ENCODE peak calls at places on chromosomes 6 and 20, in eight cellular contexts. One of them, this sample, is unnamed.

GRCh38 chr20:63739129-63740069 is at the start of gene SLC2A4RG:
- DNase-seq in Panc1: no peak
- DNase-seq in dorsolateral prefrontal cortex: peak; percentile 47
- DNase-seq in brain microvascular endothelial cell: no peak
- DNase-seq in ovary: peak; percentile 84
- DNase-seq in adrenal gland: peak; percentile 65
- DNase-seq in fibroblast of villous mesenchyme: peak; percentile 75
- DNase-seq in fibroblast of pulmonary artery: peak; percentile 71
- DNase-seq in this sample: peak; percentile 63

GRCh38 chr20:24981282-24981681 is 11.3 kb downstream of the APMAP start:
- DNase-seq in brain microvascular endothelial cell: no peak
- DNase-seq in Panc1: no peak
- DNase-seq in fibroblast of villous mesenchyme: no peak
- DNase-seq in adrenal gland: no peak
- DNase-seq in fibroblast of pulmonary artery: no peak
- DNase-seq in dorsolateral prefrontal cortex: no peak
- DNase-seq in ovary: no peak
- DNase-seq in this sample: no peak

GRCh38 chr20:4812641-4813075 is 90.9 kb downstream of the PRND start:
- DNase-seq in Panc1: no peak
- DNase-seq in fibroblast of villous mesenchyme: no peak
- DNase-seq in fibroblast of pulmonary artery: no peak
- DNase-seq in adrenal gland: no peak
- DNase-seq in ovary: no peak
- DNase-seq in dorsolateral prefrontal cortex: peak; percentile 30
- DNase-seq in brain microvascular endothelial cell: no peak
- DNase-seq in this sample: no peak

GRCh38 chr6:32972353-32973143 is 4.2 kb downstream of the BRD2 start:
- DNase-seq in Panc1: no peak
- DNase-seq in dorsolateral prefrontal cortex: no peak
- DNase-seq in fibroblast of villous mesenchyme: no peak
- DNase-seq in brain microvascular endothelial cell: no peak
- DNase-seq in fibroblast of pulmonary artery: no peak
- DNase-seq in adrenal gland: peak; percentile 49
- DNase-seq in ovary: no peak
- DNase-seq in this sample: no peak

GRCh38 chr6:89161326-89162046 is 15.6 kb downstream of the PM20D2 start:
- DNase-seq in brain microvascular endothelial cell: no peak
- DNase-seq in fibroblast of villous mesenchyme: no peak
- DNase-seq in ovary: no peak
- DNase-seq in adrenal gland: no peak
- DNase-seq in Panc1: no peak
- DNase-seq in fibroblast of pulmonary artery: no peak
- DNase-seq in dorsolateral prefrontal cortex: no peak
- DNase-seq in this sample: peak; percentile 13

GRCh38 chr20:19519461-19519860 is 238.6 kb upstream of the RIN2 start:
- DNase-seq in ovary: no peak
- DNase-seq in adrenal gland: no peak
- DNase-seq in brain microvascular endothelial cell: no peak
- DNase-seq in dorsolateral prefrontal cortex: no peak
- DNase-seq in fibroblast of villous mesenchyme: no peak
- DNase-seq in fibroblast of pulmonary artery: no peak
- DNase-seq in Panc1: no peak
- DNase-seq in this sample: peak; percentile 3

GRCh38 chr20:11323821-11324220 is 593.9 kb upstream of the BTBD3 start:
- DNase-seq in ovary: no peak
- DNase-seq in fibroblast of villous mesenchyme: no peak
- DNase-seq in adrenal gland: no peak
- DNase-seq in Panc1: no peak
- DNase-seq in fibroblast of pulmonary artery: no peak
- DNase-seq in dorsolateral prefrontal cortex: no peak
- DNase-seq in brain microvascular endothelial cell: no peak
- DNase-seq in this sample: no peak

GRCh38 chr6:111265842-111266241 is 178.5 kb downstream of the SLC16A10 start:
- DNase-seq in Panc1: no peak
- DNase-seq in ovary: no peak
- DNase-seq in dorsolateral prefrontal cortex: no peak
- DNase-seq in fibroblast of villous mesenchyme: peak; percentile 84
- DNase-seq in adrenal gland: no peak
- DNase-seq in fibroblast of pulmonary artery: peak; percentile 19
- DNase-seq in brain microvascular endothelial cell: peak; percentile 60
- DNase-seq in this sample: peak; percentile 25

GRCh38 chr6:113122060-113122459 is 735.1 kb upstream of the MARCKS start:
- DNase-seq in adrenal gland: peak; percentile 14
- DNase-seq in fibroblast of villous mesenchyme: peak; percentile 84
- DNase-seq in brain microvascular endothelial cell: peak; percentile 94
- DNase-seq in ovary: no peak
- DNase-seq in fibroblast of pulmonary artery: peak; percentile 91
- DNase-seq in Panc1: peak; percentile 50
- DNase-seq in dorsolateral prefrontal cortex: no peak
- DNase-seq in this sample: peak; percentile 89

GRCh38 chr20:63023836-63024571 is 17.2 kb upstream of the BHLHE23 start:
- DNase-seq in ovary: no peak
- DNase-seq in brain microvascular endothelial cell: no peak
- DNase-seq in dorsolateral prefrontal cortex: no peak
- DNase-seq in fibroblast of villous mesenchyme: no peak
- DNase-seq in Panc1: no peak
- DNase-seq in adrenal gland: no peak
- DNase-seq in fibroblast of pulmonary artery: no peak
- DNase-seq in this sample: no peak

GRCh38 chr6:37207903-37208456 is 38.0 kb downstream of the PIM1 start:
- DNase-seq in Panc1: peak; percentile 83
- DNase-seq in brain microvascular endothelial cell: peak; percentile 83
- DNase-seq in ovary: peak; percentile 71
- DNase-seq in adrenal gland: peak; percentile 87
- DNase-seq in fibroblast of pulmonary artery: peak; percentile 85
- DNase-seq in fibroblast of villous mesenchyme: peak; percentile 83
- DNase-seq in dorsolateral prefrontal cortex: peak; percentile 80
- DNase-seq in this sample: peak; percentile 85

GRCh38 chr6:99216959-99217358 is 132.5 kb downstream of the FAXC start:
- DNase-seq in brain microvascular endothelial cell: no peak
- DNase-seq in fibroblast of villous mesenchyme: no peak
- DNase-seq in Panc1: no peak
- DNase-seq in fibroblast of pulmonary artery: no peak
- DNase-seq in adrenal gland: no peak
- DNase-seq in ovary: no peak
- DNase-seq in dorsolateral prefrontal cortex: no peak
- DNase-seq in this sample: no peak

GRCh38 chr6:99225172-99225571 is 124.3 kb downstream of the FAXC start:
- DNase-seq in Panc1: no peak
- DNase-seq in ovary: no peak
- DNase-seq in dorsolateral prefrontal cortex: no peak
- DNase-seq in brain microvascular endothelial cell: no peak
- DNase-seq in adrenal gland: no peak
- DNase-seq in fibroblast of pulmonary artery: no peak
- DNase-seq in fibroblast of villous mesenchyme: no peak
- DNase-seq in this sample: no peak

GRCh38 chr6:99219788-99220187 is 129.7 kb downstream of the FAXC start:
- DNase-seq in ovary: no peak
- DNase-seq in dorsolateral prefrontal cortex: no peak
- DNase-seq in fibroblast of villous mesenchyme: no peak
- DNase-seq in brain microvascular endothelial cell: no peak
- DNase-seq in adrenal gland: no peak
- DNase-seq in Panc1: no peak
- DNase-seq in fibroblast of pulmonary artery: no peak
- DNase-seq in this sample: no peak
- TF ChIP-seq CTCF in ovary: no peak
- TF ChIP-seq CTCF in dorsolateral prefrontal cortex: no peak
- TF ChIP-seq CTCF in fibroblast of villous mesenchyme: no peak
- TF ChIP-seq CTCF in brain microvascular endothelial cell: peak; percentile 42
- TF ChIP-seq CTCF in adrenal gland: no peak
- TF ChIP-seq CTCF in Panc1: peak; percentile 45
- TF ChIP-seq CTCF in fibroblast of pulmonary artery: no peak
- TF ChIP-seq CTCF in this sample: no peak

GRCh38 chr6:152749336-152749735 is 1.3 kb upstream of the VIP start:
- DNase-seq in Panc1: no peak
- DNase-seq in fibroblast of pulmonary artery: no peak
- DNase-seq in ovary: no peak
- DNase-seq in dorsolateral prefrontal cortex: no peak
- DNase-seq in adrenal gland: no peak
- DNase-seq in brain microvascular endothelial cell: no peak
- DNase-seq in fibroblast of villous mesenchyme: no peak
- DNase-seq in this sample: no peak

GRCh38 chr6:152750694-152751093 is at the start of gene VIP:
- DNase-seq in brain microvascular endothelial cell: peak; percentile 27
- DNase-seq in ovary: no peak
- DNase-seq in fibroblast of villous mesenchyme: peak; percentile 17
- DNase-seq in dorsolateral prefrontal cortex: no peak
- DNase-seq in adrenal gland: no peak
- DNase-seq in fibroblast of pulmonary artery: peak; percentile 66
- DNase-seq in Panc1: no peak
- DNase-seq in this sample: peak; percentile 68

GRCh38 chr6:152748843-152749242 is 1.8 kb upstream of the VIP start:
- DNase-seq in brain microvascular endothelial cell: no peak
- DNase-seq in Panc1: peak; percentile 28
- DNase-seq in ovary: no peak
- DNase-seq in fibroblast of pulmonary artery: peak; percentile 51
- DNase-seq in fibroblast of villous mesenchyme: peak; percentile 16
- DNase-seq in adrenal gland: no peak
- DNase-seq in dorsolateral prefrontal cortex: no peak
- DNase-seq in this sample: peak; percentile 15

GRCh38 chr6:152745509-152746171 is 5.0 kb upstream of the VIP start:
- DNase-seq in Panc1: no peak
- DNase-seq in dorsolateral prefrontal cortex: no peak
- DNase-seq in brain microvascular endothelial cell: no peak
- DNase-seq in ovary: no peak
- DNase-seq in fibroblast of villous mesenchyme: no peak
- DNase-seq in fibroblast of pulmonary artery: no peak
- DNase-seq in adrenal gland: no peak
- DNase-seq in this sample: no peak

GRCh38 chr6:152746172-152746553 is 4.4 kb upstream of the VIP start:
- DNase-seq in Panc1: peak; percentile 42
- DNase-seq in ovary: no peak
- DNase-seq in adrenal gland: no peak
- DNase-seq in fibroblast of villous mesenchyme: no peak
- DNase-seq in dorsolateral prefrontal cortex: no peak
- DNase-seq in fibroblast of pulmonary artery: peak; percentile 63
- DNase-seq in brain microvascular endothelial cell: peak; percentile 4
- DNase-seq in this sample: peak; percentile 23
- H3K4me3 ChIP-seq in Panc1: no peak overlapping the region
- H3K4me3 ChIP-seq in ovary: no peak overlapping the region
- H3K4me3 ChIP-seq in adrenal gland: no peak overlapping the region
- H3K4me3 ChIP-seq in fibroblast of villous mesenchyme: no peak overlapping the region
- H3K4me3 ChIP-seq in dorsolateral prefrontal cortex: no peak overlapping the region
- H3K4me3 ChIP-seq in fibroblast of pulmonary artery: no peak overlapping the region
- H3K4me3 ChIP-seq in brain microvascular endothelial cell: no peak overlapping the region
- H3K4me3 ChIP-seq in this sample: no peak overlapping the region

DNA sequence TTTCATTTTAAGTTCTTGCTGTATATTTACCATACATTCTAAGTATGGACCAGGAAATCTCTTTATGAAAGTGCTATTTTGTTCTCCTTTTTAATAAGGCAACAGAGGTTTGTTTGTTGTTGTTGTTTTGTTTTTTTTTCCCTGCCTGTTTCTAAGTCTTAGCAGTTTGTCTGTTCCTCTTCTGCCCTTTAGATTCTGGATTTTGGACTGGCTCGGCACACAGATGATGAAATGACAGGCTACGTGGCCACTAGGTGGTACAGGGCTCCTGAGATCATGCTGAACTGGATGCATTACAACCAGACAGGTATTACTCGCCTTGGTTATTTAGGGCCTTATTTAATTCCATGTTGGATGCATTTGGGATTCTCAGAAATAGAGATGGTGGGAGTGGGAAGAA is 48.0 kb downstream of the MAPK14 start:
- DNase-seq in Panc1: no peak
- DNase-seq in ovary: no peak
- DNase-seq in adrenal gland: no peak
- DNase-seq in brain microvascular endothelial cell: no peak
- DNase-seq in fibroblast of villous mesenchyme: no peak
- DNase-seq in fibroblast of pulmonary artery: no peak
- DNase-seq in dorsolateral prefrontal cortex: no peak
- DNase-seq in this sample: no peak
- TF ChIP-seq CTCF in Panc1: peak; percentile 67
- TF ChIP-seq CTCF in ovary: no peak
- TF ChIP-seq CTCF in adrenal gland: peak; percentile 10
- TF ChIP-seq CTCF in brain microvascular endothelial cell: peak; percentile 37
- TF ChIP-seq CTCF in fibroblast of villous mesenchyme: peak; percentile 19
- TF ChIP-seq CTCF in fibroblast of pulmonary artery: peak; percentile 8
- TF ChIP-seq CTCF in dorsolateral prefrontal cortex: no peak
- TF ChIP-seq CTCF in this sample: no peak

GRCh38 chr6:137868721-137869631 is 1.9 kb downstream of the TNFAIP3 start:
- DNase-seq in adrenal gland: no peak
- DNase-seq in fibroblast of villous mesenchyme: no peak
- DNase-seq in fibroblast of pulmonary artery: no peak
- DNase-seq in brain microvascular endothelial cell: no peak
- DNase-seq in ovary: no peak
- DNase-seq in Panc1: no peak
- DNase-seq in dorsolateral prefrontal cortex: no peak
- DNase-seq in this sample: no peak

GRCh38 chr6:137866200-137866913 is 702 bp upstream of the TNFAIP3 start:
- DNase-seq in fibroblast of pulmonary artery: no peak
- DNase-seq in brain microvascular endothelial cell: no peak
- DNase-seq in Panc1: no peak
- DNase-seq in ovary: peak; percentile 69
- DNase-seq in dorsolateral prefrontal cortex: no peak
- DNase-seq in fibroblast of villous mesenchyme: no peak
- DNase-seq in adrenal gland: no peak
- DNase-seq in this sample: no peak

GRCh38 chr6:137866914-137867684 is at the start of gene TNFAIP3:
- DNase-seq in adrenal gland: peak; percentile 95
- DNase-seq in brain microvascular endothelial cell: peak; percentile 91
- DNase-seq in ovary: peak; percentile 96
- DNase-seq in fibroblast of villous mesenchyme: peak; percentile 95
- DNase-seq in Panc1: peak; percentile 56
- DNase-seq in dorsolateral prefrontal cortex: peak; percentile 67
- DNase-seq in fibroblast of pulmonary artery: peak; percentile 97
- DNase-seq in this sample: peak; percentile 96

GRCh38 chr6:137869781-137870180 is 2.7 kb downstream of the TNFAIP3 start:
- DNase-seq in adrenal gland: no peak
- DNase-seq in dorsolateral prefrontal cortex: no peak
- DNase-seq in fibroblast of villous mesenchyme: no peak
- DNase-seq in Panc1: no peak
- DNase-seq in ovary: no peak
- DNase-seq in brain microvascular endothelial cell: no peak
- DNase-seq in fibroblast of pulmonary artery: no peak
- DNase-seq in this sample: no peak

DNA sequence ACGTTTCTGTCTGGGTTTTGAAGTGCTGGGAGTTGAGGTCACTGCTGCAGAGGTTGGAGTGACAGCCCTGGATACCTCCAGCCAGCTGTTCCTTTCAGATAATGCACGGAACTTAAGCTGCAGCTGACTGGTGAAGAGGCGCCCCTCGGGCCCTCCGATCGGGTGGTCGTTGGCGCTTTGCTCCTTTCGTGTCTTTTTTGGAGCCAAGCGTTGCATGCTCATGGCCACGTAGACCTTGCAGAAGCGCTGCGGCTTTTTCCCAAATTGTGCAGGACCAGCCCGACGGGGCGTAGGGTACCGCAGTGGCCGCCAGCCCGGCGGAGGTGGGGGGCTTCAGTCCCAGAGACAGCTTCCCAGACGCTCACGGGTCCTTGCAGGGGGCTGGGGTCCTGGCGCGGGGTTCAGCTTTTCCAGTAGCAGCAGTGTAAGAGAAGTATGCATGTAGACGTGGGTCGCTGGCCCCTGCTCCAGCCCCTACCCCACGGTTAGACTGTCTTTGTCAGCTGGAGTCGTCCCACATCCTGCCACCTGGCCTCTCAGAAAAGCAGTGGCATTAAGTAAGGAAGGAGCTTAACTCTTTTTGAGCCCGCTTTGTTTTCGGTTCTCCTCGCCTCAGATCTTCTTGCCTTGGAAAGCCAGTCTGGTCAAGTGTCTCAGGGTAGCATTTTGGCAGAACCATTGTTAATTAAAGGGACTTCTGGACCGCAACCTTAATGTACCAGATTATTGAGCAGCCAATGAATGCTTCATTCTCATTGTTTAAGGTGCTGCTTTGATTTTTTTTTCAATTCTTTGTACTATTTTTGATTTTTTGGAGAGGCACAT is 838 bp downstream of the TNFAIP3 start:
- DNase-seq in fibroblast of pulmonary artery: no peak
- DNase-seq in Panc1: no peak
- DNase-seq in fibroblast of villous mesenchyme: no peak
- DNase-seq in ovary: no peak
- DNase-seq in adrenal gland: peak; percentile 23
- DNase-seq in dorsolateral prefrontal cortex: no peak
- DNase-seq in brain microvascular endothelial cell: no peak
- DNase-seq in this sample: peak; percentile 55
- H3K4me3 ChIP-seq in fibroblast of pulmonary artery: peak overlapping the region; percentile 93
- H3K4me3 ChIP-seq in Panc1: peak overlapping the region; percentile 83
- H3K4me3 ChIP-seq in fibroblast of villous mesenchyme: peak overlapping the region; percentile 80
- H3K4me3 ChIP-seq in ovary: peak overlapping the region; percentile 93
- H3K4me3 ChIP-seq in adrenal gland: peak overlapping the region; percentile 95
- H3K4me3 ChIP-seq in dorsolateral prefrontal cortex: peak overlapping the region; percentile 75
- H3K4me3 ChIP-seq in brain microvascular endothelial cell: peak overlapping the region; percentile 65
- H3K4me3 ChIP-seq in this sample: peak overlapping the region; percentile 92